ENCODE peak calls at places on chromosome 11, in six cellular contexts. J is AG04450; K is tibial artery; W is CD8-positive, alpha-beta T cell; A is effector memory CD4-positive, alpha-beta T cell; P is GM23248. E is an unnamed sample.
A peak's percentile ranks its signal among the peaks of the same experiment; 100 is the strongest.

GRCh38 chr11:122354029-122354697 is 238.1 kb upstream of the BLID start:
- DNase-seq in J (no peak), K (no peak), W (no peak), A (no peak), P (peak; percentile 67), E (no peak)

GRCh38 chr11:30107899-30108298 is 91.1 kb upstream of the KCNA4 start:
- DNase-seq in J (no peak), K (no peak), W (no peak), A (no peak), P (peak; percentile 85), E (no peak)

GRCh38 chr11:2180775-2181370 is 9.3 kb upstream of the TH start:
- DNase-seq in J (no peak), K (no peak), W (no peak), A (no peak), P (no peak), E (no peak)

GRCh38 chr11:8488395-8488794 is 105.6 kb downstream of the STK33 start:
- DNase-seq in J (no peak), K (no peak), W (no peak), A (no peak), P (no peak), E (no peak)

GRCh38 chr11:116035972-116036371 is 531.8 kb upstream of the CADM1 start:
- DNase-seq in J (no peak), K (no peak), W (no peak), A (no peak), P (no peak), E (no peak)

GRCh38 chr11:2571598-2572281 is 126.9 kb downstream of the KCNQ1 start:
- DNase-seq in J (no peak), K (no peak), W (no peak), A (no peak), P (no peak), E (peak; percentile 6)

GRCh38 chr11:61637287-61637686 is 42.9 kb upstream of the DAGLA start:
- DNase-seq in J (no peak), K (no peak), W (no peak), A (no peak), P (no peak), E (no peak)

GRCh38 chr11:79182794-79183193 is 258.0 kb downstream of the TENM4 start:
- DNase-seq in J (peak; percentile 85), K (no peak), W (no peak), A (no peak), P (peak; percentile 80), E (no peak)

GRCh38 chr11:120024046-120024445 is 113.9 kb downstream of the TRIM29 start:
- DNase-seq in J (no peak), K (no peak), W (no peak), A (no peak), P (no peak), E (no peak)

GRCh38 chr11:47389577-47390072 is 11.3 kb upstream of the SPI1 start:
- DNase-seq in J (no peak), K (no peak), W (no peak), A (no peak), P (no peak), E (no peak)

GRCh38 chr11:24489477-24489876 is 7.4 kb upstream of the LUZP2 start:
- DNase-seq in J (no peak), K (no peak), W (no peak), A (no peak), P (no peak), E (no peak)

GRCh38 chr11:128830836-128831780 is 36.0 kb downstream of the KCNJ1 start:
- DNase-seq in J (peak; percentile 76), K (peak; percentile 78), W (peak; percentile 75), A (peak; percentile 80), P (peak; percentile 83), E (peak; percentile 74)

GRCh38 chr11:18773681-18774080 is 17.9 kb downstream of the PTPN5 start:
- DNase-seq in J (no peak), K (no peak), W (no peak), A (no peak), P (no peak), E (no peak)

GRCh38 chr11:82775736-82776346 is 42.2 kb upstream of the FAM181B start:
- DNase-seq in J (peak; percentile 8), K (peak; percentile 21), W (no peak), A (no peak), P (peak; percentile 62), E (no peak)

GRCh38 chr11:120098503-120099054 is 39.3 kb downstream of the TRIM29 start:
- DNase-seq in J (no peak), K (no peak), W (no peak), A (no peak), P (no peak), E (no peak)

GRCh38 chr11:783581-784015 is 6.3 kb downstream of the CEND1 start:
- DNase-seq in J (peak; percentile 89), K (peak; percentile 71), W (no peak), A (no peak), P (peak; percentile 94), E (no peak)

GRCh38 chr11:126521196-126521595 is 165.7 kb downstream of the ST3GAL4 start:
- DNase-seq in J (no peak), K (no peak), W (no peak), A (no peak), P (no peak), E (no peak)

GRCh38 chr11:116703421-116703820 is 69.4 kb downstream of the BUD13 start:
- DNase-seq in J (no peak), K (no peak), W (no peak), A (no peak), P (no peak), E (no peak)

GRCh38 chr11:63599211-63600122 is 14.8 kb downstream of the PLAAT3 start:
- DNase-seq in J (no peak), K (no peak), W (no peak), A (no peak), P (peak; percentile 93), E (no peak)

GRCh38 chr11:47087801-47088200 is 88.9 kb downstream of the ARFGAP2 start:
- DNase-seq in J (no peak), K (no peak), W (no peak), A (no peak), P (no peak), E (no peak)

GRCh38 chr11:34348919-34349318 is 8.9 kb downstream of the ABTB2 start:
- DNase-seq in J (no peak), K (no peak), W (no peak), A (no peak), P (no peak), E (no peak)

GRCh38 chr11:46912526-46913150 is 5.7 kb downstream of the LRP4 start:
- DNase-seq in J (no peak), K (no peak), W (no peak), A (no peak), P (no peak), E (no peak)

GRCh38 chr11:118283311-118283636 is 19.2 kb upstream of the MPZL2 start:
- DNase-seq in J (no peak), K (no peak), W (no peak), A (no peak), P (no peak), E (no peak)

GRCh38 chr11:112270551-112271180 is 10.0 kb upstream of the PLET1 start:
- DNase-seq in J (no peak), K (no peak), W (no peak), A (no peak), P (no peak), E (no peak)

GRCh38 chr11:78161937-78162336 is 22.5 kb upstream of the ALG8 start:
- DNase-seq in J (no peak), K (peak; percentile 62), W (no peak), A (no peak), P (no peak), E (no peak)

GRCh38 chr11:614583-615452 is 932 bp downstream of the IRF7 start:
- DNase-seq in J (no peak), K (no peak), W (no peak), A (no peak), P (peak; percentile 44), E (no peak)

GRCh38 chr11:55474321-55474720 is 79.9 kb upstream of the OR4C15 start:
- DNase-seq in J (no peak), K (no peak), W (no peak), A (no peak), P (no peak), E (no peak)
- H3K9me3 ChIP-seq in J (peaks cover 3% of the 10 kb centered on the region), K (no peaks in the 10 kb centered on the region), W (no peaks in the 10 kb centered on the region), A (no peaks in the 10 kb centered on the region), P (no peaks in the 10 kb centered on the region), E (no peaks in the 10 kb centered on the region)

DNA sequence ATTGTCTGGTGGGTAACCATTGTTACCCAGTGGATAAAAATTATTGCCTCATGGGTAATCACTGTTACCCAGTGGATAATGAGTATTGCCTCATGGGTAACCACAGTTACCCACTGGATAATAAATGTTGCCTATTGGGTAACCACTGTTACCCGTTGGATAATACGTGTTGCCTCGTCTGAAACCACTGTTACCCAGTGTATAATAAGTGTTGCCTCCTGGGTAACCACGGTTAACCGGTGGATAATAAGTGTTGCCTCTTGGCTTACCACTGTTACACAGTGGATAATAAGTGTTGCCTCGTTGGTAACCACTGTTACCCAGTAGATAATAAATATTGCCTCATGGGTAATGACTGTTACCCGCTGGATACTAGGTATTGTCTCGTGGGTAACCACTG is 20.9 kb upstream of the NXPE4 start:
- DNase-seq in J (no peak), K (no peak), W (no peak), A (no peak), P (no peak), E (no peak)
- H3K9me3 ChIP-seq in J (no peaks in the 10 kb centered on the region), K (no peaks in the 10 kb centered on the region), W (peaks cover 6% of the 10 kb centered on the region), A (no peaks in the 10 kb centered on the region), P (no peaks in the 10 kb centered on the region), E (peaks cover 4% of the 10 kb centered on the region)

GRCh38 chr11:68480855-68481510 is 20.4 kb downstream of the PPP6R3 start:
- DNase-seq in J (no peak), K (no peak), W (no peak), A (no peak), P (no peak), E (no peak)

GRCh38 chr11:68479390-68479789 is 18.8 kb downstream of the PPP6R3 start:
- DNase-seq in J (no peak), K (no peak), W (no peak), A (no peak), P (no peak), E (no peak)

GRCh38 chr11:68481579-68482240 is 21.2 kb downstream of the PPP6R3 start:
- DNase-seq in J (no peak), K (no peak), W (no peak), A (no peak), P (no peak), E (no peak)

DNA sequence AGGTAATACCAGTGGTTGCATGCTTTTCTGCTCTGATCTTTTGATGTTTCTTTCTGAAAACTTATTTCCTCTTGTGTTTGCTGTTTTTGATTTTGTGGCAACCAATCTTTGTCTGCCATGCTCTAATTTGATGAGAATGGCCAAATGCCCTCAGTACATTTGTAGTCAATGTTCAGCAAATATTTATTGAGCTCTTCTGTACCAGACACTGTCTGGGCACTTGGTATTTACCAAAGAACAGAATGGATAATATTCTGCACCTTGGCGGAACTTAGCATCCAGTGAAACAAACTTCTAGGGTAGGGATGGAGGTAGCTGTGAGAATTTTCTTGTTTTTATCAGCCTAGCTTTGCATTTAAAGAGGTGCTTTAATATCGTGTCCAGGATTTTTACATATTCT is 19.6 kb downstream of the PPP6R3 start:
- DNase-seq in J (no peak), K (no peak), W (no peak), A (no peak), P (no peak), E (no peak)
- H3K9me3 ChIP-seq in J (peaks cover 5% of the 10 kb centered on the region), K (no peaks in the 10 kb centered on the region), W (no peaks in the 10 kb centered on the region), A (no peaks in the 10 kb centered on the region), P (no peaks in the 10 kb centered on the region), E (no peaks in the 10 kb centered on the region)

DNA sequence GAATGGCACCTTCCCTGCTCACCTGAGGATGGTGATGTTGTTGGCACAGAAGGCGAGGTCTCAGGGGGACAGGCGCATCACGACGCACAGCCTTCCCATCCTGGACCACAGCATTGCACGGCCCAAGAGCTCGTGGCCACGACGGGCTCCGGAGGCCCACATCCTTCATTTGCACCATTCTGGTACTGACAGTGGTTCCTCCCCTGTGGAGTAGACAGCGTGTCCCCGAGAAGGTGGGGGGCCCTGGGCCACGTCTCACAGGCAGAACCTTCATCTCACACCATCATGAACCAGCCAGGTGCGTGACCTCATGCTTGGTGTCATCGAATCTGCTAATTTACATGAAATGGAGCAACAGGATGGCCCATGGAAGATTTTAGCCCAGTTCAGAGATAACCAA is 180.0 kb downstream of the CTTN start:
- DNase-seq in J (no peak), K (no peak), W (no peak), A (no peak), P (no peak), E (no peak)
- H3K9me3 ChIP-seq in J (peaks cover 86% of the 10 kb centered on the region), K (no peaks in the 10 kb centered on the region), W (no peaks in the 10 kb centered on the region), A (no peaks in the 10 kb centered on the region), P (no peaks in the 10 kb centered on the region), E (no peaks in the 10 kb centered on the region)

E was measured in T-helper 17 cell.